ENCODE peak calls at places on chromosomes 7 and 10, in six cellular contexts. Q is mesendoderm, Z is trophoblast cell, I is mesenchymal stem cell, Y is H1, D is IMR-90. A is an unnamed sample.

GRCh38 chr7:48875300-48875916 is 48.9 kb upstream of the CDC14C start:
- DNase-seq in Q (peak), Z (peak), I (no peak), D (no peak), Y (peak), A (peak)

GRCh38 chr10:78212134-78212785 is 178.6 kb downstream of the RPS24 start:
- DNase-seq in D (no peak), I (no peak), Z (no peak), Y (no peak), Q (no peak), A (no peak)

GRCh38 chr10:27240891-27241639 is 468 bp upstream of the ACBD5 start:
- DNase-seq in Q (peak), I (peak), Y (no peak), Z (peak), D (no peak), A (peak)

GRCh38 chr10:46547881-46548780 is 8.3 kb downstream of the GPRIN2 start:
- DNase-seq in Y (no peak), D (peak), I (no peak), Z (peak), Q (no peak), A (no peak)

GRCh38 chr7:48299580-48300169 is 128.4 kb downstream of the ABCA13 start:
- DNase-seq in D (peak), Z (peak), Q (peak), I (peak), Y (no peak), A (peak)

GRCh38 chr7:95669513-95669912 is 73.2 kb upstream of the PDK4 start:
- DNase-seq in Y (no peak), Q (no peak), D (no peak), Z (no peak), I (no peak), A (no peak)

GRCh38 chr7:147477526-147477925 is 1113.0 kb upstream of the C7orf33 start:
- DNase-seq in Y (no peak), D (no peak), Z (no peak), Q (no peak), I (no peak), A (no peak)

GRCh38 chr7:151426486-151426905 is 13.4 kb downstream of the CRYGN start:
- DNase-seq in Z (peak), Q (no peak), Y (no peak), I (peak), D (peak), A (no peak)

GRCh38 chr10:7054915-7055314 is 355.9 kb downstream of the SFMBT2 start:
- DNase-seq in D (peak), Z (no peak), I (peak), Q (peak), Y (peak), A (no peak)

GRCh38 chr7:73841689-73842247 is 548 bp downstream of the METTL27 start:
- DNase-seq in Q (peak), I (no peak), Y (no peak), Z (no peak), D (no peak), A (no peak)

GRCh38 chr7:21617916-21618390 is 75.1 kb downstream of the DNAH11 start:
- DNase-seq in Z (peak), D (peak), I (peak), Y (no peak), Q (peak), A (no peak)

GRCh38 chr7:121285066-121285667 is 43.6 kb upstream of the WNT16 start:
- DNase-seq in Q (no peak), D (no peak), Y (no peak), I (no peak), Z (no peak), A (no peak)

GRCh38 chr10:130400890-130401289 is 264.7 kb downstream of the GLRX3 start:
- DNase-seq in I (no peak), Q (no peak), Z (no peak), D (no peak), Y (no peak), A (no peak)

GRCh38 chr10:111338035-111338434 is 261.2 kb downstream of the ADRA2A start:
- DNase-seq in D (no peak), I (no peak), Y (no peak), Q (no peak), Z (no peak), A (no peak)

GRCh38 chr10:122911889-122912484 is 1.6 kb downstream of the FAM24A start:
- DNase-seq in Q (peak), D (peak), Y (peak), I (peak), Z (peak), A (peak)

GRCh38 chr7:34973400-34973760 is 63.9 kb downstream of the DPY19L1 start:
- DNase-seq in I (no peak), Z (no peak), D (no peak), Y (no peak), Q (no peak), A (no peak)

GRCh38 chr7:84790873-84791272 is 396.0 kb downstream of the SEMA3D start:
- DNase-seq in Z (no peak), Q (no peak), D (peak), Y (no peak), I (no peak), A (no peak)

GRCh38 chr10:98090822-98091221 is 43.6 kb upstream of the R3HCC1L start:
- DNase-seq in Y (no peak), D (no peak), I (no peak), Q (no peak), Z (no peak), A (no peak)

GRCh38 chr7:32914186-32914585 is 22.6 kb upstream of the KBTBD2 start:
- DNase-seq in I (no peak), Q (no peak), Z (no peak), Y (no peak), D (no peak), A (no peak)

GRCh38 chr10:38050212-38050611 is 39.7 kb downstream of the ZNF33A start:
- DNase-seq in Z (no peak), Y (no peak), D (no peak), Q (no peak), I (no peak), A (no peak)

GRCh38 chr7:35908305-35909223 is 107.7 kb downstream of the SEPTIN7 start:
- DNase-seq in Q (no peak), I (no peak), D (no peak), Z (no peak), Y (no peak), A (no peak)

GRCh38 chr10:6048281-6049030 is 13.7 kb downstream of the IL2RA start:
- DNase-seq in Y (no peak), Q (no peak), I (no peak), Z (no peak), D (no peak), A (no peak)

GRCh38 chr7:143407296-143408246 is 1.1 kb downstream of the EPHA1 start:
- DNase-seq in I (no peak), D (no peak), Q (peak), Z (no peak), Y (no peak), A (no peak)

GRCh38 chr10:123309740-123310139 is 155.5 kb downstream of the BUB3 start:
- DNase-seq in I (no peak), Z (no peak), D (no peak), Q (no peak), Y (no peak), A (no peak)

GRCh38 chr7:140673063-140673769 is 471 bp downstream of the ADCK2 start:
- DNase-seq in Y (no peak), I (no peak), Z (peak), D (no peak), Q (peak), A (peak)

DNA sequence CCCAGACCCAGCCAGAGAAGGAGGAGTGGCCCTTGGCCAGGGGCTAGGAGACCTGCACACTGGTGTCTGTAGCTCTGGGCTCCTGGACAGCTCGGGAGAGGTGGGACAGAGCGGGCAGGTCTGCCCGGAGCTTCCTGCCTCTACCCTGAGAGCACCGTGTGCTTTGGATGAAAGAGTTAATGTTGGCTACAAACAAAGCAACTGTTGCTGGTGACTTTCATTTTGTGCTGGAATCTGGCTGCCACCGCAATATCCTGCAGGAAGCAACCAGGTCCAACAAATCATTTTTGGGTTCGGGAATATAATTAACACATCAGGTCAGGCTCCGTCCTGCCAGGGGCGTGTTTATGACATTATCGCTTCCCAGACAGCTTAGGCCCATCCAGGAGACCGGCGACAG is 441.8 kb upstream of the MKI67 start:
- DNase-seq in Q (no peak), I (no peak), D (no peak), Y (no peak), Z (no peak), A (no peak)
- H3K4me3 ChIP-seq in Q (no peak), I (no peak), D (no peak), Y (no peak), Z (no peak), A (no peak)

GRCh38 chr7:2824026-2824677 is 20.0 kb downstream of the GNA12 start:
- DNase-seq in Z (no peak), Q (no peak), Y (no peak), D (no peak), I (no peak), A (no peak)

GRCh38 chr7:2823124-2823523 is 21.0 kb downstream of the GNA12 start:
- DNase-seq in D (no peak), Y (no peak), Q (no peak), I (no peak), Z (no peak), A (no peak)

GRCh38 chr7:2824678-2825461 is 19.2 kb downstream of the GNA12 start:
- DNase-seq in Q (peak), I (no peak), Y (peak), Z (no peak), D (peak), A (no peak)

GRCh38 chr7:2826806-2827205 is 17.3 kb downstream of the GNA12 start:
- DNase-seq in Z (no peak), D (no peak), Q (no peak), I (no peak), Y (no peak), A (no peak)

GRCh38 chr7:2825595-2826227 is 18.4 kb downstream of the GNA12 start:
- DNase-seq in Z (peak), Q (peak), I (peak), Y (no peak), D (peak), A (no peak)
- H2BK5ac ChIP-seq in Z (no peak), Q (no peak), I (no peak), Y (peak), D (peak), A (no peak)

DNA sequence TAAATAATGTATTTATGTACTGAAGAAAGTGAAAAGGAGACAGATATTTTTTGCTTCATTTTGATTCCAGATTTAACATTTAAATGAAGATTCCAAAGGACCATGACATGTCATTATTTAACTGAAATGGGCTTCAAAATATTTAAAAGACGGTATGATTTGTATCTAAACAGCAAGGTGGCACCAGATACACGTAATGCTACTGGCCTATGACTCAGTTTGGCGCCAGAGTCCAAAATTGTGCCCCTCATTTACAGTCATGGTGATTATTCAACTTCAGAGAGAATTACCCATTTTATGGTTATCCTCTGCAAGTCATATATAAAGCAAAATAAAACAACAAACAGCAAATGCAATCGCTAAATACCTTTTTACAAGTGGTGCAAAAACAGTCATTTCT is 94.5 kb downstream of the ETV1 start:
- DNase-seq in Y (no peak), Q (no peak), D (no peak), I (no peak), Z (no peak), A (no peak)
- H3K4me2 ChIP-seq in Y (no peak), Q (no peak), D (no peak), I (no peak), Z (no peak), A (no peak)

GRCh38 chr7:92135100-92135429 is 788 bp upstream of the CYP51A1 start:
- DNase-seq in Z (peak), I (no peak), Y (no peak), Q (no peak), D (no peak), A (no peak)
- H3K4me3 ChIP-seq in Z (peak), I (peak), Y (peak), Q (peak), D (peak), A (peak)

DNA sequence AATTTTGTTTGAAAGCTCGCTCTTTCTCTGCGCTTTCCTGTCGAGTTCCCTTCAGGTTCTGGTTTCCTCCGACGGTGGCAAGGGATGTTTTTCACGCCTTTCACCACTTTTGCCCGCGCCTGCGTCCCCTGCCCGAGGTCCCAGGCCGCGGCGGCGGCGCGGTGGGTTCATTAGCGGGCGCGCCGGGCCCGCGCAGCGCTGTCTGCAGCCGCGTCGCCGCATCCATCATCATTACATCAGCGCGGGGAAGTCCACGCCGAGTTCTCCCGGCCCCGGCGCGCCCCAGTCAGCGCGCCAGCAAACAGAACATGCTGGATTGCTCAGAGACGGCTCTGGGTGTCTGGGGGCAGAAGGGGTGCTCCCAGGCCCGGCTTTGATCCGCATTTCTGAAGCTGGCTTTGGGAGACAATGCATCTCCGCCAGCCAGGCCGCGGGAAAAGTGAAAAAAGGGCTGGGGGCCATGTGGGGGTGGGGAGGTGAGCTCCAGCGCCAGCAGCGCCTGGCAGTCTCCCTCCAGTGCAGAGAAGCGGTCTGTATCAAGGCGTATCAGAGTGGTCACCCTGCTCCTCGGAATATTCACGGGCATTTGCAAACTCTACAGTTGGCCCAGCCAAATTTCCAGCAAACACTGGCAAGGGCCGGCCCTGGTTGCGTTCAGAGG is 8.9 kb downstream of the GLI3 start:
- DNase-seq in Z (peak), I (peak), Y (no peak), D (peak), Q (peak), A (no peak)
- H2BK5ac ChIP-seq in Z (peak), I (no peak), Y (peak), D (no peak), Q (no peak), A (peak)

GRCh38 chr7:6619961-6620360 is 4.6 kb downstream of the ZNF853 start:
- DNase-seq in I (no peak), D (no peak), Q (no peak), Z (no peak), Y (no peak), A (no peak)
- H3K4me2 ChIP-seq in I (no peak), D (no peak), Q (no peak), Z (no peak), Y (no peak), A (no peak)

GRCh38 chr10:17758896-17759295 is 6.9 kb downstream of the TMEM236 start:
- DNase-seq in Q (no peak), I (peak), Y (no peak), D (no peak), Z (no peak), A (no peak)

GRCh38 chr10:17758200-17758599 is 6.2 kb downstream of the TMEM236 start:
- DNase-seq in Z (no peak), Q (no peak), D (no peak), I (peak), Y (no peak), A (no peak)

GRCh38 chr10:17751781-17752445 is at the start of gene TMEM236:
- DNase-seq in D (no peak), Z (no peak), I (no peak), Y (no peak), Q (no peak), A (no peak)

GRCh38 chr10:17756557-17757208 is 4.7 kb downstream of the TMEM236 start:
- DNase-seq in Z (peak), Y (no peak), I (peak), Q (no peak), D (peak), A (no peak)
- H3K4me3 ChIP-seq in Z (no peak), Y (no peak), I (peak), Q (no peak), D (no peak), A (no peak)

DNA sequence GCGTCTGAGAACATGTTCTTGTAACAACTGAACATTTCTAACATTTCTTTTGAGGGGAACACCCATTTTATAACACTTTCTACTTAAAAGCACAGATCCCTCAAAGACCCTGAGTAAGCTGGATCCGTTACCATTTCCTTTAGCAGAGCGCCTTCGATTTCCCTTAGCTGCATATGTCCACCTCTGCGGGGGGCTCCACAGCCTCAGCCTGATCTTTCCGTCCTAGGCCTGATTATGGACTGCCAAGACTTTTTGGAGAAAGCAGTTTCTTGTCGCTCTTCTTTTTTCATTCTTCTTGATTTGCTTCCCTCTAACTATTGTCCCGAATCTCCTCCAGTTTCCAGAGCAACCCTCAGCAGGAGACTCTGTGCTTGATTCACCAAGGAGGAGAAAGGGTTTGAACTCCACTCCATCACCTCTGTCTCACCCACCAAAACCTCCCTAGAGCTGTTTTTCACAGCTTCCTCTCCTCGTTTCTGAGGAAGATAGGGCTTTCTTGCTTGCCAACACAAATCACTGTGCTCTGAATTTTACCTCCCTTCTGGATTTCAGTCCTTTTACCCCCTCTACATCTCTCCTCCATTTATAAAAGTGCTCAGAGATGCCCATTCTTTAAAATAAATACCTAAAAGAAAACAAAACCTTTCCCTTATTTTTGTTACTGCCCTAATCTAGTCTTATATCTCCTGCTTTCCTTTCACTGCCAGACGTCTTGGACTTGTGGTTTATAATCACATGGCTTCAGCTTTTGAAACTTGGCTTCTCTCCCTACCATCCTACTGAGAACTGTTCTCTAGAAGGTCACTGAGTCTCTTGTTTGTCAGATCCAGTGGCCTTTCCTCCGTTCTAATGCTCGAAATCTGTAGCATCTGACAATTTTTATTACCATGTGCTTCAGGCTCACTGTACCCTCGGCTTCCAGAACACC is 30.5 kb upstream of the ZRANB1 start:
- DNase-seq in Q (peak), I (peak), Z (no peak), D (peak), Y (no peak), A (no peak)
- H2BK5ac ChIP-seq in Q (no peak), I (no peak), Z (no peak), D (peak), Y (no peak), A (no peak)

GRCh38 chr10:114686013-114686412 is 27.9 kb upstream of the ABLIM1 start:
- DNase-seq in D (no peak), Y (no peak), I (no peak), Z (peak), Q (no peak), A (no peak)

GRCh38 chr10:114687459-114687858 is 29.4 kb upstream of the ABLIM1 start:
- DNase-seq in Q (no peak), Z (no peak), I (no peak), Y (no peak), D (no peak), A (no peak)

GRCh38 chr10:114694062-114694461 is 36.0 kb upstream of the ABLIM1 start:
- DNase-seq in Q (no peak), I (no peak), Z (no peak), Y (no peak), D (no peak), A (no peak)

GRCh38 chr10:114694735-114695134 is 36.7 kb upstream of the ABLIM1 start:
- DNase-seq in Y (no peak), Q (peak), D (no peak), Z (peak), I (peak), A (peak)

GRCh38 chr10:114691442-114691941 is 33.4 kb upstream of the ABLIM1 start:
- DNase-seq in D (peak), Z (no peak), Q (peak), I (peak), Y (no peak), A (no peak)
- H3K4me2 ChIP-seq in D (peak), Z (no peak), Q (no peak), I (no peak), Y (no peak), A (no peak)

GRCh38 chr10:43591303-43591904 is 14.8 kb upstream of the ZNF485 start:
- DNase-seq in D (no peak), Y (no peak), Z (no peak), Q (no peak), I (no peak), A (no peak)
- H3K4me3 ChIP-seq in D (no peak), Y (no peak), Z (no peak), Q (no peak), I (no peak), A (no peak)